ENCODE peak calls at places on chromosomes 4 and X, in five cellular contexts. One of them, this sample, is unnamed.

GRCh38 chrX:125786306-125786705 is 379.8 kb downstream of the DCAF12L2 start:
- DNase-seq in stimulated activated CD8-positive, alpha-beta memory T cell treated with anti-CD3 and anti-CD28 coated beads, Interleukin-15, amount 100 ng/mL, for 4 hours: no peak
- DNase-seq in stimulated activated naive B cell treated with anti-CD40 and anti-IgM and Interleukin-4, amounts not matched to agents 10 μg/mL and 1 μg/mL and 100 μg/mL, for 72 hours: no peak
- DNase-seq in dorsolateral prefrontal cortex: no peak
- DNase-seq in left colon: no peak
- DNase-seq in this sample: no peak

GRCh38 chr4:78818530-78818929 is 42.4 kb downstream of the BMP2K start:
- DNase-seq in stimulated activated CD8-positive, alpha-beta memory T cell treated with anti-CD3 and anti-CD28 coated beads, Interleukin-15, amount 100 ng/mL, for 4 hours: no peak
- DNase-seq in stimulated activated naive B cell treated with anti-CD40 and anti-IgM and Interleukin-4, amounts not matched to agents 10 μg/mL and 1 μg/mL and 100 μg/mL, for 72 hours: no peak
- DNase-seq in dorsolateral prefrontal cortex: no peak
- DNase-seq in left colon: no peak
- DNase-seq in this sample: no peak

GRCh38 chrX:1205681-1206611 is 6.5 kb downstream of the CRLF2 start:
- DNase-seq in stimulated activated CD8-positive, alpha-beta memory T cell treated with anti-CD3 and anti-CD28 coated beads, Interleukin-15, amount 100 ng/mL, for 4 hours: no peak
- DNase-seq in stimulated activated naive B cell treated with anti-CD40 and anti-IgM and Interleukin-4, amounts not matched to agents 10 μg/mL and 1 μg/mL and 100 μg/mL, for 72 hours: peak; percentile 39
- DNase-seq in dorsolateral prefrontal cortex: no peak
- DNase-seq in left colon: peak; percentile 16
- DNase-seq in this sample: no peak

GRCh38 chrX:79161655-79162054 is 17.2 kb downstream of the GPR174 start:
- DNase-seq in stimulated activated CD8-positive, alpha-beta memory T cell treated with anti-CD3 and anti-CD28 coated beads, Interleukin-15, amount 100 ng/mL, for 4 hours: peak; percentile 15
- DNase-seq in stimulated activated naive B cell treated with anti-CD40 and anti-IgM and Interleukin-4, amounts not matched to agents 10 μg/mL and 1 μg/mL and 100 μg/mL, for 72 hours: peak; percentile 33
- DNase-seq in dorsolateral prefrontal cortex: no peak
- DNase-seq in left colon: no peak
- DNase-seq in this sample: no peak

GRCh38 chrX:100663651-100664050 is 19.7 kb downstream of the SRPX2 start:
- DNase-seq in stimulated activated CD8-positive, alpha-beta memory T cell treated with anti-CD3 and anti-CD28 coated beads, Interleukin-15, amount 100 ng/mL, for 4 hours: no peak
- DNase-seq in stimulated activated naive B cell treated with anti-CD40 and anti-IgM and Interleukin-4, amounts not matched to agents 10 μg/mL and 1 μg/mL and 100 μg/mL, for 72 hours: no peak
- DNase-seq in dorsolateral prefrontal cortex: no peak
- DNase-seq in left colon: no peak
- DNase-seq in this sample: no peak

GRCh38 chr4:86184216-86184915 is 175.5 kb downstream of the MAPK10 start:
- DNase-seq in stimulated activated CD8-positive, alpha-beta memory T cell treated with anti-CD3 and anti-CD28 coated beads, Interleukin-15, amount 100 ng/mL, for 4 hours: no peak
- DNase-seq in stimulated activated naive B cell treated with anti-CD40 and anti-IgM and Interleukin-4, amounts not matched to agents 10 μg/mL and 1 μg/mL and 100 μg/mL, for 72 hours: no peak
- DNase-seq in dorsolateral prefrontal cortex: no peak
- DNase-seq in left colon: no peak
- DNase-seq in this sample: no peak

GRCh38 chr4:184748251-184748652 is 14.4 kb upstream of the CENPU start:
- DNase-seq in stimulated activated CD8-positive, alpha-beta memory T cell treated with anti-CD3 and anti-CD28 coated beads, Interleukin-15, amount 100 ng/mL, for 4 hours: no peak
- DNase-seq in stimulated activated naive B cell treated with anti-CD40 and anti-IgM and Interleukin-4, amounts not matched to agents 10 μg/mL and 1 μg/mL and 100 μg/mL, for 72 hours: no peak
- DNase-seq in dorsolateral prefrontal cortex: no peak
- DNase-seq in left colon: peak; percentile 37
- DNase-seq in this sample: no peak

GRCh38 chr4:2256781-2257191 is 5.1 kb downstream of the MXD4 start:
- DNase-seq in stimulated activated CD8-positive, alpha-beta memory T cell treated with anti-CD3 and anti-CD28 coated beads, Interleukin-15, amount 100 ng/mL, for 4 hours: no peak
- DNase-seq in stimulated activated naive B cell treated with anti-CD40 and anti-IgM and Interleukin-4, amounts not matched to agents 10 μg/mL and 1 μg/mL and 100 μg/mL, for 72 hours: peak; percentile 0
- DNase-seq in dorsolateral prefrontal cortex: no peak
- DNase-seq in left colon: peak; percentile 7
- DNase-seq in this sample: no peak

GRCh38 chr4:121668368-121669162 is 28.2 kb downstream of the ANXA5 start:
- DNase-seq in stimulated activated CD8-positive, alpha-beta memory T cell treated with anti-CD3 and anti-CD28 coated beads, Interleukin-15, amount 100 ng/mL, for 4 hours: no peak
- DNase-seq in stimulated activated naive B cell treated with anti-CD40 and anti-IgM and Interleukin-4, amounts not matched to agents 10 μg/mL and 1 μg/mL and 100 μg/mL, for 72 hours: no peak
- DNase-seq in dorsolateral prefrontal cortex: no peak
- DNase-seq in left colon: no peak
- DNase-seq in this sample: no peak

GRCh38 chr4:184439856-184440592 is 34.3 kb downstream of the IRF2 start:
- DNase-seq in stimulated activated CD8-positive, alpha-beta memory T cell treated with anti-CD3 and anti-CD28 coated beads, Interleukin-15, amount 100 ng/mL, for 4 hours: no peak
- DNase-seq in stimulated activated naive B cell treated with anti-CD40 and anti-IgM and Interleukin-4, amounts not matched to agents 10 μg/mL and 1 μg/mL and 100 μg/mL, for 72 hours: no peak
- DNase-seq in dorsolateral prefrontal cortex: peak; percentile 37
- DNase-seq in left colon: no peak
- DNase-seq in this sample: no peak

GRCh38 chrX:121231566-121232358 is 184.4 kb downstream of the GLUD2 start:
- DNase-seq in stimulated activated CD8-positive, alpha-beta memory T cell treated with anti-CD3 and anti-CD28 coated beads, Interleukin-15, amount 100 ng/mL, for 4 hours: no peak
- DNase-seq in stimulated activated naive B cell treated with anti-CD40 and anti-IgM and Interleukin-4, amounts not matched to agents 10 μg/mL and 1 μg/mL and 100 μg/mL, for 72 hours: no peak
- DNase-seq in dorsolateral prefrontal cortex: no peak
- DNase-seq in left colon: no peak
- DNase-seq in this sample: no peak

GRCh38 chr4:39621582-39621981 is 17.1 kb downstream of the SMIM14 start:
- DNase-seq in stimulated activated CD8-positive, alpha-beta memory T cell treated with anti-CD3 and anti-CD28 coated beads, Interleukin-15, amount 100 ng/mL, for 4 hours: no peak
- DNase-seq in stimulated activated naive B cell treated with anti-CD40 and anti-IgM and Interleukin-4, amounts not matched to agents 10 μg/mL and 1 μg/mL and 100 μg/mL, for 72 hours: no peak
- DNase-seq in dorsolateral prefrontal cortex: no peak
- DNase-seq in left colon: no peak
- DNase-seq in this sample: no peak

GRCh38 chr4:6548201-6548881 is 26.6 kb upstream of the MAN2B2 start:
- DNase-seq in stimulated activated CD8-positive, alpha-beta memory T cell treated with anti-CD3 and anti-CD28 coated beads, Interleukin-15, amount 100 ng/mL, for 4 hours: no peak
- DNase-seq in stimulated activated naive B cell treated with anti-CD40 and anti-IgM and Interleukin-4, amounts not matched to agents 10 μg/mL and 1 μg/mL and 100 μg/mL, for 72 hours: no peak
- DNase-seq in dorsolateral prefrontal cortex: peak; percentile 69
- DNase-seq in left colon: no peak
- DNase-seq in this sample: no peak

GRCh38 chr4:125681240-125681639 is 366.5 kb downstream of the FAT4 start:
- DNase-seq in stimulated activated CD8-positive, alpha-beta memory T cell treated with anti-CD3 and anti-CD28 coated beads, Interleukin-15, amount 100 ng/mL, for 4 hours: no peak
- DNase-seq in stimulated activated naive B cell treated with anti-CD40 and anti-IgM and Interleukin-4, amounts not matched to agents 10 μg/mL and 1 μg/mL and 100 μg/mL, for 72 hours: no peak
- DNase-seq in dorsolateral prefrontal cortex: no peak
- DNase-seq in left colon: no peak
- DNase-seq in this sample: no peak

GRCh38 chrX:87409113-87409841 is 108.3 kb upstream of the KLHL4 start:
- DNase-seq in stimulated activated CD8-positive, alpha-beta memory T cell treated with anti-CD3 and anti-CD28 coated beads, Interleukin-15, amount 100 ng/mL, for 4 hours: no peak
- DNase-seq in stimulated activated naive B cell treated with anti-CD40 and anti-IgM and Interleukin-4, amounts not matched to agents 10 μg/mL and 1 μg/mL and 100 μg/mL, for 72 hours: no peak
- DNase-seq in dorsolateral prefrontal cortex: no peak
- DNase-seq in left colon: peak; percentile 6
- DNase-seq in this sample: no peak

GRCh38 chr4:123871351-123871750 is 474.8 kb downstream of the SPRY1 start:
- DNase-seq in stimulated activated CD8-positive, alpha-beta memory T cell treated with anti-CD3 and anti-CD28 coated beads, Interleukin-15, amount 100 ng/mL, for 4 hours: no peak
- DNase-seq in stimulated activated naive B cell treated with anti-CD40 and anti-IgM and Interleukin-4, amounts not matched to agents 10 μg/mL and 1 μg/mL and 100 μg/mL, for 72 hours: no peak
- DNase-seq in dorsolateral prefrontal cortex: no peak
- DNase-seq in left colon: no peak
- DNase-seq in this sample: no peak

GRCh38 chr4:183618681-183619080 is 40.3 kb downstream of the RWDD4 start:
- DNase-seq in stimulated activated CD8-positive, alpha-beta memory T cell treated with anti-CD3 and anti-CD28 coated beads, Interleukin-15, amount 100 ng/mL, for 4 hours: no peak
- DNase-seq in stimulated activated naive B cell treated with anti-CD40 and anti-IgM and Interleukin-4, amounts not matched to agents 10 μg/mL and 1 μg/mL and 100 μg/mL, for 72 hours: no peak
- DNase-seq in dorsolateral prefrontal cortex: no peak
- DNase-seq in left colon: no peak
- DNase-seq in this sample: no peak

GRCh38 chr4:161336016-161336415 is 827.8 kb downstream of the FSTL5 start:
- DNase-seq in stimulated activated CD8-positive, alpha-beta memory T cell treated with anti-CD3 and anti-CD28 coated beads, Interleukin-15, amount 100 ng/mL, for 4 hours: no peak
- DNase-seq in stimulated activated naive B cell treated with anti-CD40 and anti-IgM and Interleukin-4, amounts not matched to agents 10 μg/mL and 1 μg/mL and 100 μg/mL, for 72 hours: no peak
- DNase-seq in dorsolateral prefrontal cortex: no peak
- DNase-seq in left colon: no peak
- DNase-seq in this sample: no peak

GRCh38 chr4:164700471-164700870 is 53.5 kb upstream of the SMIM31 start:
- DNase-seq in stimulated activated CD8-positive, alpha-beta memory T cell treated with anti-CD3 and anti-CD28 coated beads, Interleukin-15, amount 100 ng/mL, for 4 hours: no peak
- DNase-seq in stimulated activated naive B cell treated with anti-CD40 and anti-IgM and Interleukin-4, amounts not matched to agents 10 μg/mL and 1 μg/mL and 100 μg/mL, for 72 hours: no peak
- DNase-seq in dorsolateral prefrontal cortex: no peak
- DNase-seq in left colon: peak; percentile 3
- DNase-seq in this sample: peak; percentile 24

GRCh38 chrX:26100421-26100920 is 37.7 kb upstream of the MAGEB18 start:
- DNase-seq in stimulated activated CD8-positive, alpha-beta memory T cell treated with anti-CD3 and anti-CD28 coated beads, Interleukin-15, amount 100 ng/mL, for 4 hours: no peak
- DNase-seq in stimulated activated naive B cell treated with anti-CD40 and anti-IgM and Interleukin-4, amounts not matched to agents 10 μg/mL and 1 μg/mL and 100 μg/mL, for 72 hours: no peak
- DNase-seq in dorsolateral prefrontal cortex: no peak
- DNase-seq in left colon: no peak
- DNase-seq in this sample: no peak